ENCODE peak calls at places on chromosome 12, in four cellular contexts. M, J, K and I are unnamed samples.

GRCh38 chr12:91604897-91605296 is 422.3 kb upstream of the DCN start:
- DNase-seq in M (no peak), J (no peak), K (no peak), I (no peak)

GRCh38 chr12:77249892-77250291 is 184.5 kb upstream of the E2F7 start:
- DNase-seq in M (no peak), J (no peak), K (no peak), I (no peak)

GRCh38 chr12:4280351-4281163 is 7.0 kb downstream of the CCND2 start:
- DNase-seq in M (no peak), J (peak), K (no peak), I (no peak)

GRCh38 chr12:71786840-71787239 is 32.2 kb downstream of the RAB21 start:
- DNase-seq in M (no peak), J (no peak), K (no peak), I (no peak)

GRCh38 chr12:28872654-28873268 is 276.3 kb upstream of the FAR2 start:
- DNase-seq in M (no peak), J (peak), K (peak), I (peak)

GRCh38 chr12:97862072-97862471 is 399.5 kb downstream of the RMST start:
- DNase-seq in M (no peak), J (no peak), K (no peak), I (no peak)

GRCh38 chr12:52042706-52043385 is 8.4 kb upstream of the NR4A1 start:
- DNase-seq in M (no peak), J (no peak), K (no peak), I (no peak)

GRCh38 chr12:113912761-113913295 is 53.3 kb downstream of the RBM19 start:
- DNase-seq in M (no peak), J (peak), K (peak), I (peak)

GRCh38 chr12:93127107-93127560 is 198.0 kb upstream of the EEA1 start:
- DNase-seq in M (no peak), J (no peak), K (no peak), I (no peak)

GRCh38 chr12:64085996-64086395 is 136.1 kb downstream of the KICS2 start:
- DNase-seq in M (no peak), J (no peak), K (no peak), I (no peak)

GRCh38 chr12:40769846-40770245 is 77.6 kb downstream of the CNTN1 start:
- DNase-seq in M (no peak), J (no peak), K (no peak), I (no peak)

GRCh38 chr12:48767047-48767446 is 21.8 kb downstream of the ADCY6 start:
- DNase-seq in M (no peak), J (no peak), K (no peak), I (no peak)

GRCh38 chr12:107225626-107226025 is 132.3 kb upstream of the CRY1 start:
- DNase-seq in M (no peak), J (no peak), K (peak), I (no peak)

GRCh38 chr12:29895966-29896365 is 112.2 kb upstream of the TMTC1 start:
- DNase-seq in M (no peak), J (no peak), K (no peak), I (no peak)

GRCh38 chr12:98464155-98464554 is 51.2 kb upstream of the TMPO start:
- DNase-seq in M (no peak), J (no peak), K (no peak), I (no peak)

GRCh38 chr12:57727758-57728395 is 10.7 kb downstream of the AGAP2 start:
- DNase-seq in M (no peak), J (no peak), K (no peak), I (no peak)

GRCh38 chr12:57726151-57726883 is 12.2 kb downstream of the AGAP2 start:
- DNase-seq in M (no peak), J (no peak), K (peak), I (peak)

GRCh38 chr12:57725851-57726150 is 12.7 kb downstream of the AGAP2 start:
- DNase-seq in M (no peak), J (no peak), K (no peak), I (no peak)

GRCh38 chr12:57724936-57725740 is 13.4 kb downstream of the AGAP2 start:
- DNase-seq in M (no peak), J (no peak), K (no peak), I (no peak)

DNA sequence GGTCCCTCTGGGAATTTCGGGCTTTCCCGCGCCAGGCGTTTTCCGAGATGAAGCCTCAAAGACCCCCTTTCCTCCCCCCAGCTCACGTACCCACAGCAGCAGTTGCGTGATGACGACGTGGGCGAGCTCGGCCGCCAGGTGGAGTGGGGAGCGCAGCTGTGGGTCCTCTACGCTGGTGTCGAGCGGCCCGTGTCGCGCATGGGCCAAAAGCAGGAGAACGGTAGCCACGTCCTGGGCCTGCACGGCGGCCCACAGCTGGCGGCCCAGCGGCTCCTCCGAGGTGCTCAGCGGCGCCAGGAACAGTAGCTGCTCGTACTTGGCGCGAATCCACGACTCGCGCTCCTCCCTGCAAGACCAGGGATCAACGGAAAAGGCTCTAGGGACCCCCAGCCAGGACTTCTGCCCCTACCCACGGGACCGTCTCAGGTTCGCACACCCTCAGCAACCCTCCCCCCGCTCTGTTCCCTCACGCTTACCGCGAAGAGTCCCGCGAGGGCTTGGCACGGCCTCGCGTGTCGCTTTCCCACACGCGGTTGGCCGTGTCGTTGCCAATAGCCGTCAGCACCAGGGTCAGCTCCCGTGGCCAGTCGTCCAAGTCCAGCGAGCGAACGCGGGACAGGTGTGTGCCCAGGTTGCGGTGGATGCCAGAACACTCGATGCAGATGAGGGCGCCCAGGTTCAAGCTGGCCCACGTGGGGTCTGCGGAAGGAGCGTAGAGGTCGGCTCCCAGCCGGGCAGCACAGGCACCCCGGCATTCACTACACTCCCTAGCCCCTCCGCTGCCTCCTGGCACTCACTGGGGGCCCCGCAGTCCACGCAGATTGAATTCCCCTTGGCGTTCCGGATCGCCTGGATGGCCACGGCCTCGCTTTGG is 11.4 kb downstream of the AGAP2 start:
- DNase-seq in M (no peak), J (no peak), K (no peak), I (no peak)
- TF ChIP-seq NRF1 in M (no peak), J (no peak), K (no peak), I (no peak)

GRCh38 chr12:70733385-70733784 is 96.2 kb upstream of the PTPRB start:
- DNase-seq in M (peak), J (peak), K (peak), I (peak)
- TF ChIP-seq NRF1 in M (no peak), J (no peak), K (no peak), I (no peak)

GRCh38 chr12:57128519-57129247 is 400 bp downstream of the LRP1 start:
- DNase-seq in M (no peak), J (no peak), K (no peak), I (peak)

GRCh38 chr12:57126061-57126460 is 2.2 kb upstream of the LRP1 start:
- DNase-seq in M (no peak), J (no peak), K (no peak), I (no peak)

GRCh38 chr12:57127710-57128518 is at the start of gene LRP1:
- DNase-seq in M (no peak), J (peak), K (no peak), I (peak)

GRCh38 chr12:57126561-57126960 is 1.7 kb upstream of the LRP1 start:
- DNase-seq in M (no peak), J (peak), K (no peak), I (no peak)

DNA sequence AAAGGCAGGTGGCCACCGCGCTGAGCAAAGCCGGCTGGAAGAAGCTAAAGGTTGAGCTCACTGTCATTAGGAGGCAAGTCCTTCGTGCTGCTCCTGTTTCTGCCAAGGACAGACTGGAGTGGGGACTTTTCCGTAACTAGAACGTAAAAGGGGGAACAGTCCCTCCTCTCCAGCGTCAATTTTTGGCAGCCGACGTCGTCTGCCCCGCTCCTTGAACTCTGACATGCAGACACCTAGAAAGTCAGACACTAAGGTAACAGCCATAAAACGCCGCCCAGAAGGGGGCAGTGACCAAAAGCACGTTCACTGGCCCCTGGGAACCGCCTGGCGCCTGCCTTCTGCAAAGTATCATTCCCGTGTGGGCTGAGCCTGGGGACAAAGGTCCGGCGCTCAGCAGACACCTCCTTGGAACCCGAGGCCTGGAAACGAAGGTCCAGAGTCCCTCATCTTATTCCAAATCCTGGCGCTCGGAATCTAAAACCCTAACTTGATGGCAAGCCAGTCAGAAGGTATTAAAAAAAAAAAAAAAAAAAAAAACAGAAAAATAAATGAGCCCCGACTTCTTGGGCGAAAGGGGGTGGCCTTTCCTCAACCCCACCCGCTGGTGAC is 1.1 kb upstream of the LRP1 start:
- DNase-seq in M (no peak), J (peak), K (no peak), I (peak)
- TF ChIP-seq NRF1 in M (no peak), J (peak), K (no peak), I (no peak)

DNA sequence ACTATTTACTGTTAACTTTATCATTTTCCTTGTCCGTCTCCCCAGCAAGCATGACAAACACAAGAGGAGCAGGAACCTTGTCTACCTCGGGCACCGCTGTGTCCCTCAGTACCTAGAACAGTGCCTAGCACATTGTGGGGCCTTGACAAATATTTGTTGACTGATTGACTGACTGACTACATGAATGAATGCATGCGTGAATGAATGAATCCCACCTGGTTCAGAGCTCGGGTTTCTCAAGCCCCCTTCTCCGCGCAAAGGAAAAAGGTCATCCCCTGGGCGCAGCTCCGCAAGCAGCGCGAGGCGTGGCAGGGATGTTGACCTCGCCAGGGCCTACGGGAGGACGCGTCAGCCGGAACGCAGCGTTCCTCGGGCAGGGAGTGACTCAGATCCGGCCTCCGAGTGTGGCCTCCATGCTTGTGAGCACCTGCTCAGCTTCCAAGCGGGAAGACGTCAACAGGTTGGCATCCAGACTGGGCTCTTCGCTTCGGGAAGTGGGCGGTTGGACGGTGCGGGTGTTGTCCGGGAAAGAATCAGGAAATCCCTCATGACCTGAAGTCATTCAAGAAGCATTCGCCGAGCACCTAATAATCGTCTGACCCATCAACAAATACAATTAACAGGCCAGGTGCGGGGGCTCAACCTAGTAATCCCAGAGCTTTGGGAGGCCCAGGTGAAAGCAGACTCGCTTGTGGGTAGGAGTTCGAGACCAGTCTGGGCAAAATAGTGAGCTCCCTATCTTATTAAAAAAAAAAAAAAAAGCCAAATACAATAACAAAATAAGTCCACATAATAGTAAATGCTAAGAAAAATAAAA is 13.9 kb upstream of the UBC start:
- DNase-seq in M (no peak), J (no peak), K (no peak), I (no peak)
- TF ChIP-seq NRF1 in M (no peak), J (peak), K (no peak), I (no peak)

GRCh38 chr12:88578821-88579518 is 1.3 kb downstream of the KITLG start:
- DNase-seq in M (no peak), J (no peak), K (no peak), I (peak)
- TF ChIP-seq NRF1 in M (no peak), J (no peak), K (no peak), I (no peak)

GRCh38 chr12:1171657-1172056 is 180.6 kb downstream of the ERC1 start:
- DNase-seq in M (no peak), J (no peak), K (no peak), I (no peak)
- TF ChIP-seq NRF1 in M (no peak), J (peak), K (no peak), I (no peak)

GRCh38 chr12:873954-874353 is 75.5 kb downstream of the RAD52 start:
- DNase-seq in M (no peak), J (no peak), K (no peak), I (no peak)

GRCh38 chr12:884746-885414 is 64.6 kb downstream of the RAD52 start:
- DNase-seq in M (no peak), J (no peak), K (no peak), I (no peak)

GRCh38 chr12:880656-881055 is 68.8 kb downstream of the RAD52 start:
- DNase-seq in M (no peak), J (no peak), K (no peak), I (no peak)

GRCh38 chr12:879641-880040 is 69.9 kb downstream of the RAD52 start:
- DNase-seq in M (no peak), J (no peak), K (no peak), I (no peak)
- TF ChIP-seq NRF1 in M (no peak), J (no peak), K (no peak), I (no peak)

GRCh38 chr12:2387051-2387834 is 334.5 kb downstream of the CACNA1C start:
- DNase-seq in M (no peak), J (no peak), K (no peak), I (no peak)
- TF ChIP-seq NRF1 in M (no peak), J (no peak), K (no peak), I (no peak)